ENCODE peak calls at places on chromosomes 4 and X, in ten cellular contexts. I is endothelial cell, C is mucosa of descending colon, D is cardiac muscle cell, X is GM13976, Z is hepatocyte, K is fibroblast of villous mesenchyme, V is spleen, H is natural killer cell, U is colonic mucosa. T is an unnamed sample.

GRCh38 chr4:57020467-57021101 is 41.9 kb downstream of the POLR2B start:
- DNase-seq in I (no peak), C (no peak), D (peak; percentile 88), X (no peak), Z (no peak), K (peak; percentile 90), V (no peak), H (no peak), U (no peak), T (no peak)

GRCh38 chrX:50941638-50942037 is 31.1 kb downstream of the BMP15 start:
- DNase-seq in I (no peak), C (peak; percentile 28), D (peak; percentile 0), X (no peak), Z (peak; percentile 5), K (no peak), V (peak; percentile 68), H (no peak), U (peak; percentile 19), T (no peak)

GRCh38 chrX:129714581-129714980 is 24.2 kb upstream of the XPNPEP2 start:
- DNase-seq in I (no peak), C (no peak), D (no peak), X (no peak), Z (no peak), K (no peak), V (no peak), H (no peak), U (no peak), T (no peak)

GRCh38 chrX:39204945-39205344 is 403.7 kb downstream of the MID1IP1 start:
- DNase-seq in I (no peak), C (no peak), D (no peak), X (no peak), Z (no peak), K (no peak), V (no peak), H (no peak), U (no peak), T (no peak)

GRCh38 chrX:45083314-45083713 is 117.4 kb downstream of the DIPK2B start:
- DNase-seq in I (no peak), C (no peak), D (no peak), X (no peak), Z (no peak), K (no peak), V (no peak), H (no peak), U (no peak), T (no peak)

GRCh38 chrX:11575332-11575731 is 90.4 kb downstream of the ARHGAP6 start:
- DNase-seq in I (no peak), C (no peak), D (no peak), X (no peak), Z (no peak), K (no peak), V (no peak), H (no peak), U (no peak), T (no peak)

GRCh38 chrX:97328853-97329252 is 445.1 kb downstream of the RPA4 start:
- DNase-seq in I (no peak), C (no peak), D (no peak), X (no peak), Z (no peak), K (no peak), V (no peak), H (no peak), U (no peak), T (no peak)

GRCh38 chrX:10636337-10636736 is 16.0 kb upstream of the MID1 start:
- DNase-seq in I (peak; percentile 39), C (no peak), D (peak; percentile 78), X (no peak), Z (peak; percentile 46), K (peak; percentile 54), V (no peak), H (no peak), U (peak; percentile 25), T (no peak)

GRCh38 chrX:104372547-104372946 is 117.8 kb upstream of the ESX1 start:
- DNase-seq in I (no peak), C (no peak), D (no peak), X (no peak), Z (no peak), K (no peak), V (no peak), H (no peak), U (no peak), T (no peak)

GRCh38 chrX:104370089-104370488 is 115.4 kb upstream of the ESX1 start:
- DNase-seq in I (peak; percentile 3), C (no peak), D (peak; percentile 14), X (no peak), Z (peak; percentile 18), K (no peak), V (no peak), H (no peak), U (peak; percentile 21), T (no peak)
- TF ChIP-seq CTCF in I (no peak), C (no peak), D (peak; percentile 11), X (no peak), Z (no peak), K (peak; percentile 29), V (no peak), H (no peak), U (no peak), T (no peak)

GRCh38 chr4:899556-899906 is 32.6 kb downstream of the GAK start:
- DNase-seq in I (no peak), C (no peak), D (no peak), X (no peak), Z (no peak), K (no peak), V (no peak), H (no peak), U (no peak), T (no peak)

GRCh38 chr4:900721-901120 is 31.4 kb downstream of the GAK start:
- DNase-seq in I (no peak), C (no peak), D (no peak), X (no peak), Z (no peak), K (no peak), V (no peak), H (no peak), U (no peak), T (no peak)

GRCh38 chr4:898869-899555 is 33.1 kb downstream of the GAK start:
- DNase-seq in I (no peak), C (no peak), D (no peak), X (no peak), Z (no peak), K (no peak), V (no peak), H (no peak), U (no peak), T (no peak)

GRCh38 chr4:901192-901910 is 30.8 kb downstream of the GAK start:
- DNase-seq in I (no peak), C (no peak), D (no peak), X (no peak), Z (no peak), K (no peak), V (no peak), H (no peak), U (no peak), T (no peak)

GRCh38 chr4:900073-900472 is 32.0 kb downstream of the GAK start:
- DNase-seq in I (no peak), C (no peak), D (no peak), X (no peak), Z (no peak), K (no peak), V (no peak), H (no peak), U (no peak), T (no peak)
- TF ChIP-seq CTCF in I (no peak), C (no peak), D (no peak), X (no peak), Z (no peak), K (no peak), V (no peak), H (no peak), U (no peak), T (no peak)

DNA sequence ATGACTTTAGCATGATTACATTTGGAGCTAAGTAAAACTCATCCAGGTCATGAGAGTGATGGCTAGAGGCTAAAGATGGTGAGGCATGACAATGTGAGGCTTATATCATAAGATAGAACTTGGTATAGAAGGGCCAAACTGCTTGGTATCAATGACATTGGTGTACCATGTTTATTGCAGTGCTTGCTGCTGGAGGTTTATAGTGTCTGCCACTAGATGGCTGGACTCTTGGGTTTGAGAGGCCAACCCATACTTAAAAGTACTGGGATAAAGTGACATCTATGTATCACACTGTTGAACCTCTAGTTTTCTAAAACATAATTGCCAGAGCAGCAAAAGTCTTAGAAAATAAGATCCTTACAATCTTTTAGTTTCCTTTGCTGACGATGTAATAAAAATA is 83.0 kb upstream of the TACR3 start:
- DNase-seq in I (no peak), C (no peak), D (no peak), X (no peak), Z (no peak), K (no peak), V (no peak), H (no peak), U (no peak), T (no peak)
- TF ChIP-seq CTCF in I (no peak), C (no peak), D (no peak), X (no peak), Z (no peak), K (no peak), V (no peak), H (no peak), U (no peak), T (no peak)

DNA sequence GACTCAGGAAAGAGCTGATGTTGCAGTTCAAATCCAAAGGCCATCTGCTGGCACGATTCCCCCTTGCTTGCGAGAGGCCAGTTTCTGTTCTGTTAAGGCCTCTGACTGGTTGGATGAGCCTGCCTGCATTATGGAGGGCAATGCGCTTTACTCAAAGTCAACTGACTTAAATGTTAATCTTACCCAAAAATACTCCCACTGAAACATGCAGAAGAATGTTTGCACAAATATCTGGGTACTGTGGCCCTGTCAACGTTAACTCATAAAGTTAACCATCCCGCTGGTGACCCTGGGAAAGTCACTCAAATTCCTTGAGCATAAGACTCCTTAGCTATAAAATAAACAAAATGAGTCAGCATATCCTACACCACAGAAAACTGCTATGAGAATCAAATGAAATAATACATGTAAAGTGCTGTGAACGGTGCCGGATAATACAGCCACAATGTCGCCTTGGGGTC is 326.3 kb downstream of the EVC2 start:
- DNase-seq in I (no peak), C (no peak), D (no peak), X (no peak), Z (no peak), K (peak; percentile 90), V (no peak), H (no peak), U (no peak), T (no peak)
- TF ChIP-seq CTCF in I (no peak), C (no peak), D (no peak), X (no peak), Z (no peak), K (no peak), V (no peak), H (no peak), U (no peak), T (no peak)

GRCh38 chr4:148776944-148777343 is 334.7 kb upstream of the NR3C2 start:
- DNase-seq in I (no peak), C (no peak), D (no peak), X (no peak), Z (no peak), K (no peak), V (no peak), H (no peak), U (no peak), T (no peak)
- TF ChIP-seq CTCF in I (no peak), C (no peak), D (no peak), X (no peak), Z (no peak), K (no peak), V (no peak), H (no peak), U (no peak), T (no peak)

GRCh38 chr4:153153339-153153851 is 50.8 kb upstream of the TRIM2 start:
- DNase-seq in I (peak; percentile 28), C (peak; percentile 84), D (peak; percentile 25), X (peak; percentile 56), Z (peak; percentile 80), K (peak; percentile 32), V (peak; percentile 87), H (no peak), U (peak; percentile 74), T (no peak)
- TF ChIP-seq CTCF in I (no peak), C (no peak), D (no peak), X (no peak), Z (no peak), K (no peak), V (no peak), H (no peak), U (no peak), T (no peak)

T was measured in D721Med.